ENCODE peak calls at places on chromosomes 3 and 15, in five cellular contexts. K, X, W, O and F are unnamed samples.

GRCh38 chr3:173411288-173412064 is 13.9 kb downstream of the NLGN1 start:
- DNase-seq in W (peak), O (no peak), X (no peak), K (peak), F (peak)

GRCh38 chr15:50181983-50182232 is at the start of gene SLC27A2:
- DNase-seq in K (peak), O (peak), X (no peak), W (peak), F (no peak)

GRCh38 chr15:38252481-38253311 is at the start of gene SPRED1:
- DNase-seq in W (peak), X (peak), O (peak), K (peak), F (peak)

GRCh38 chr3:99948467-99949089 is 130.9 kb downstream of the CMSS1 start:
- DNase-seq in W (no peak), K (no peak), X (no peak), O (no peak), F (no peak)

GRCh38 chr3:111810909-111811308 is 48.2 kb upstream of the PHLDB2 start:
- DNase-seq in K (no peak), W (no peak), O (no peak), X (no peak), F (peak)

GRCh38 chr3:105354429-105354828 is 12.3 kb upstream of the ALCAM start:
- DNase-seq in X (no peak), O (peak), W (no peak), K (no peak), F (no peak)

GRCh38 chr15:78102211-78102610 is 9.8 kb downstream of the SH2D7 start:
- DNase-seq in W (no peak), K (no peak), X (no peak), O (no peak), F (no peak)

GRCh38 chr3:2156244-2156847 is 57.7 kb downstream of the CNTN4 start:
- DNase-seq in K (peak), W (peak), O (peak), X (no peak), F (peak)

GRCh38 chr3:64048631-64049061 is 25.4 kb upstream of the PSMD6 start:
- DNase-seq in W (no peak), X (no peak), O (no peak), K (no peak), F (no peak)

GRCh38 chr3:144104146-144104545 is 132.5 kb downstream of the DIPK2A start:
- DNase-seq in K (peak), W (no peak), O (peak), X (no peak), F (peak)

DNA sequence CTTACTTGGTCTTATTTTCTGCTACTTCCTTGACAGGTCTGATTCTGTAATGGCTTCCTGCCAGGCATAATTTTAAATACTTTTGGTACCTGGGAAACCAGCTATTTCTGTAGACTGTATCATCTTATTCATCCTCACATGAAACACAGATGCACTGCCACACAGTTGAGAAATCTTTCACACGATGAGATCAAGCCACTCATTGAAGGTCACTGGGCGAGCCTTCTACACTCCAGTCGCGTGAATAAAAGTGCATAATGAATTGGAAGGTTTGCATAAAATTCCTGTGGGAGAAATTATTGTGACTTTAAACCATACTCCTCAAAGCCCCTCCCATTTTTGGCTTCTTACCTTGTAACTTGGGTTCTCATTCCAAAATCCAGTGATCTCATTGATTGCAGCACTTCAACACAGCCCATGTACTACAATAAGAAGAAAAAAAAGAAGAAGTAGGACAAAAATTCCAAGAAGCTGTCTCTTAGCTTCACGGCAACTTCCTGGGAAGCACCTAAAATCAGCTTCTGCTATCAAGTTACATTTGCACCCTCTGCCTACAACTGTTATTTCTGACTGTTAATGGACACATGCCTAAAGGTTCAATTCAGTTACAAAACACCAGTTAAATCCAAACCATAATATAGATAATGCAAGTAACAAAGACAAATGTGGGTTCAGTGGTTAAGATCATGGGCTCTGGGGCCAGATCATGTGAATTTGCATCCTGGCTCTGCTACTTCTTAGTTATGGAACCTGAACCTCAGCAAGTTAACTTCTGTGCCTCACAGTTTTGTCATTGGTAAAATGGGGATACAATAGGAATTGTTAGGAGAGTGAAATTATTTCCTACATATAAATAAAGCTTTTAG is 39.0 kb downstream of the SHC4 start:
- DNase-seq in W (no peak), K (no peak), X (no peak), O (no peak), F (no peak)
- H3K27ac ChIP-seq in W (no peak), K (no peak), X (no peak), O (no peak), F (peak)

DNA sequence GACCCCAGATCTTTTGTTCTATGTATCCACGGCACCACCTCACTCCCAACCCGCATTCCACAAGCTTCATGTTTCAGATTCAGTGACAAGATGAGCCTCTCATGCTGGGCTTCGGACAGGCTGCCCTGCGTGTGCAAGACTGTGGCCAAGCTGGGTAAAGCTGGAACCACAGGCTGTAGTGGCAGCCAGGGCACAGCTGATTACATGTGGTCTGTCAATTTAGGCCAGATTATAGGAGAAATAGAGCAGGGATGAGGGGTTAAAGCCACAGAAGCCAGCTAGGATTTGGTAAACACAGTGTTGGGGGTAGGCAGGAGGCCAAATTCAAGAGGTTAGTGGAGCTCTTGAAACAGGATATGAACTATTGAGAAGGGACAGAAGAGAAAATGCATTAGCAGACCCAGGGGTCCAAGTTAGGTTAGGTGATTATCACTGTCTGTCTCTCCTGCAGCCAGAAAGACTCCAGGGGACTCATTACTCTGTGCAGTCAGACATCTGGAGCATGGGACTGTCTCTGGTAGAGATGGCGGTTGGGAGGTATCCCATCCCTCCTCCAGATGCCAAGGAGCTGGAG is 12.9 kb downstream of the SNAPC5 start:
- DNase-seq in O (no peak), K (no peak), W (no peak), X (no peak), F (peak)
- H3K4me3 ChIP-seq in O (no peak), K (no peak), W (no peak), X (no peak), F (no peak)

DNA sequence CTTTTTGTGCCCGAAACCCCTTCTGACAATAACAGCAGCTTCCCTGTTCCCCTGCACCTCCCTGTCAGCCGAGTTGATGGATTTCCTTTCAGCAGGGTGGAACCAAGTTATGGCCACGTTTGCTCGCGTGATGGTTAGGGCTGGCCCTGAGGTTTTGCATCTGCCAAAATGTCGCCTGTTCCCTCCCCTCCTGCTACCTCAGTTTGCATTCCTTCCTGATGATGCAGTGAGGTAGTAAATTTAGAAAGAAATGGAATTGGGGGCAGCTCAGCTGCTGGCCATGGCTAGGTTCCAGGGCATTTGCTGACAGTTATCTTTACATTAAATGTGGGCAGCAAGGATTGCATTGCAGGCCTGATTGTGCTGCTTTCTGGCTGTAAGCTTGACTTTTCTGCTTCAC is 13.2 kb downstream of the LIMD1 start:
- DNase-seq in W (no peak), X (no peak), O (no peak), K (no peak), F (peak)
- H3K27ac ChIP-seq in W (no peak), X (peak), O (no peak), K (no peak), F (peak)

GRCh38 chr3:187291512-187292132 is at the start of gene MASP1:
- DNase-seq in W (no peak), X (no peak), O (peak), K (no peak), F (no peak)

GRCh38 chr3:187293514-187293870 is 2.0 kb upstream of the MASP1 start:
- DNase-seq in K (no peak), O (no peak), X (no peak), W (no peak), F (no peak)

GRCh38 chr3:187292186-187292585 is 649 bp upstream of the MASP1 start:
- DNase-seq in O (no peak), W (no peak), X (no peak), K (no peak), F (no peak)

GRCh38 chr3:187293977-187294376 is 2.4 kb upstream of the MASP1 start:
- DNase-seq in X (no peak), K (no peak), W (no peak), O (no peak), F (no peak)

GRCh38 chr3:187292631-187293513 is 1.3 kb upstream of the MASP1 start:
- DNase-seq in O (no peak), X (no peak), K (no peak), W (no peak), F (no peak)
- H3K4me3 ChIP-seq in O (no peak), X (no peak), K (no peak), W (no peak), F (no peak)